ENCODE peak calls at places on chromosomes 12 and 14, in four cellular contexts. I is A549, N is PC-3, L is IMR-90. G is an unnamed sample.
A peak's percentile ranks its signal among the peaks of the same experiment; 100 is the strongest.

GRCh38 chr14:87522575-87522974 is 470.4 kb downstream of the GALC start:
- DNase-seq in I (no peak), L (no peak), N (no peak), G (peak; percentile 68)

GRCh38 chr12:14843425-14843887 is at the start of gene ART4:
- DNase-seq in L (no peak), I (no peak), N (no peak), G (no peak)

GRCh38 chr12:124655317-124656213 is 88.2 kb upstream of the NCOR2 start:
- DNase-seq in I (peak; percentile 44), N (no peak), L (peak; percentile 93), G (no peak)

GRCh38 chr14:51342226-51342625 is 102.2 kb downstream of the TMX1 start:
- DNase-seq in N (peak; percentile 97), L (peak; percentile 56), I (peak; percentile 16), G (no peak)

GRCh38 chr14:53304726-53305381 is 151.7 kb upstream of the DDHD1 start:
- DNase-seq in N (no peak), I (no peak), L (peak; percentile 86), G (peak; percentile 27)

GRCh38 chr14:105427412-105427811 is 7.8 kb downstream of the MTA1 start:
- DNase-seq in N (no peak), I (no peak), L (no peak), G (no peak)

GRCh38 chr12:88325076-88325827 is 183.1 kb downstream of the TMTC3 start:
- DNase-seq in L (peak; percentile 98), N (peak; percentile 92), I (peak; percentile 16), G (no peak)

GRCh38 chr14:95555053-95555452 is 20.2 kb downstream of the GLRX5 start:
- DNase-seq in N (no peak), L (no peak), I (no peak), G (no peak)

GRCh38 chr14:23661542-23661941 is 25.4 kb downstream of the DHRS2 start:
- DNase-seq in I (no peak), N (no peak), L (no peak), G (peak; percentile 67)

GRCh38 chr12:131528144-131528543 is 182.7 kb upstream of the SFSWAP start:
- DNase-seq in N (no peak), L (no peak), I (no peak), G (no peak)

GRCh38 chr12:129971721-129972120 is 67.9 kb upstream of the TMEM132D start:
- DNase-seq in N (no peak), L (no peak), I (no peak), G (no peak)

GRCh38 chr12:63400746-63401145 is 249.7 kb upstream of the AVPR1A start:
- DNase-seq in L (peak; percentile 24), N (peak; percentile 86), I (no peak), G (no peak)

GRCh38 chr12:52494518-52494917 is 1.5 kb upstream of the KRT6A start:
- DNase-seq in I (no peak), L (no peak), N (peak; percentile 31), G (no peak)

GRCh38 chr12:57157588-57158173 is 10.3 kb upstream of the LRP1-AS start:
- DNase-seq in L (no peak), N (no peak), I (no peak), G (no peak)

GRCh38 chr12:20421338-20421890 is 53.1 kb downstream of the PDE3A start:
- DNase-seq in N (no peak), I (no peak), L (no peak), G (no peak)

GRCh38 chr14:24838945-24839616 is 205.1 kb upstream of the GZMB start:
- DNase-seq in I (no peak), N (no peak), L (no peak), G (no peak)

GRCh38 chr14:41607119-41607785 is 576 bp downstream of the LRFN5 start:
- DNase-seq in L (no peak), N (no peak), I (no peak), G (no peak)

GRCh38 chr12:39442895-39443703 is at the start of gene KIF21A:
- DNase-seq in I (peak; percentile 69), L (peak; percentile 61), N (peak; percentile 97), G (peak; percentile 72)
- H3K4me2 ChIP-seq in I (peak within 1 kb of the TSS; percentile 92), L (peak within 1 kb of the TSS; percentile 83), N (peak within 1 kb of the TSS; percentile 98), G (peak within 1 kb of the TSS; percentile 67)

GRCh38 chr12:69243099-69244084 is 4.0 kb downstream of the CPSF6 start:
- DNase-seq in L (no peak), I (no peak), N (no peak), G (no peak)
- H3K4me2 ChIP-seq in L (peak overlapping the region; percentile 10), I (peak overlapping the region; percentile 86), N (peak overlapping the region; percentile 91), G (no peak overlapping the region)

GRCh38 chr12:48486679-48487078 is 4.4 kb downstream of the C12orf54 start:
- DNase-seq in I (no peak), L (no peak), N (no peak), G (no peak)

GRCh38 chr12:48482198-48482597 is at the start of gene C12orf54:
- DNase-seq in I (no peak), N (no peak), L (no peak), G (peak; percentile 6)

GRCh38 chr12:48489012-48489411 is 6.7 kb downstream of the C12orf54 start:
- DNase-seq in I (no peak), N (no peak), L (peak; percentile 48), G (no peak)

GRCh38 chr12:48486261-48486660 is 4.0 kb downstream of the C12orf54 start:
- DNase-seq in N (peak; percentile 9), L (no peak), I (no peak), G (no peak)
- H3K4me2 ChIP-seq in N (no peak overlapping the region), L (no peak overlapping the region), I (no peak overlapping the region), G (no peak overlapping the region)

GRCh38 chr14:92427096-92427495 is 86.5 kb upstream of the RIN3 start:
- DNase-seq in L (no peak), I (no peak), N (no peak), G (no peak)

GRCh38 chr14:92425101-92425500 is 88.5 kb upstream of the RIN3 start:
- DNase-seq in N (peak; percentile 49), I (no peak), L (peak; percentile 52), G (no peak)

GRCh38 chr14:92421756-92422155 is 91.8 kb upstream of the RIN3 start:
- DNase-seq in N (no peak), L (no peak), I (no peak), G (no peak)

GRCh38 chr14:92430686-92431085 is 82.9 kb upstream of the RIN3 start:
- DNase-seq in L (no peak), N (no peak), I (no peak), G (no peak)

GRCh38 chr14:92426237-92426636 is 87.3 kb upstream of the RIN3 start:
- DNase-seq in L (peak; percentile 50), I (no peak), N (no peak), G (no peak)
- H3K4me2 ChIP-seq in L (no peak overlapping the region), I (no peak overlapping the region), N (no peak overlapping the region), G (no peak overlapping the region)

GRCh38 chr14:72745991-72746980 is 147.6 kb downstream of the DPF3 start:
- DNase-seq in I (no peak), L (peak; percentile 84), N (peak; percentile 48), G (no peak)
- H3K4me2 ChIP-seq in I (peak overlapping the region; percentile 21), L (peak overlapping the region; percentile 23), N (peak overlapping the region; percentile 79), G (no peak overlapping the region)

GRCh38 chr12:68767191-68767590 is 21.2 kb downstream of the SLC35E3 start:
- DNase-seq in I (no peak), L (no peak), N (no peak), G (no peak)
- H3K4me2 ChIP-seq in I (no peak overlapping the region), L (no peak overlapping the region), N (no peak overlapping the region), G (no peak overlapping the region)

DNA sequence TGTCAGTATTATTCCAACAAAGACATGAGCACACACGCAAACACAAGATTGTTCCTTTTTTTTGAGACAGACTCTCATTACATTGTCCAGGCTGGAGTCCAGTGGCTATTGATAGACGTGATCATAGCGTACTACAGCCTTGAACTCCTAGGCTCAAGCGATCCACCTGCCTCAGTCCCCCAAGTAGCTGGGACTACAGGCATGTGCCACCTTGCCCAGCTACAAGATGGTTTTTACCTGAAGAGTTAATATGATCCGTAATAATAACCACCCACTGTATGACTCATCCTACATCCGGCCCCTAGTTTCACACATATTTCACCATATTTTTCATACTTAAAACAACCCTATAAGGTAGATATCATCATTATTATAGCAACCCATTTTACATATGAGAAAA is 26.8 kb downstream of the BCAT1 start:
- DNase-seq in L (no peak), N (no peak), I (no peak), G (peak; percentile 54)
- H3K4me2 ChIP-seq in L (no peak overlapping the region), N (no peak overlapping the region), I (no peak overlapping the region), G (no peak overlapping the region)

G was measured in Karpas-422.